ENCODE peak calls at places on chromosomes 2 and 18, in five cellular contexts. C is cardiac fibroblast, G is AG09309, S is DMS153, K is HFFc6. Y is an unnamed sample.

GRCh38 chr2:102391530-102391929 is 31.4 kb upstream of the IL18RAP start:
- DNase-seq in K (no peak), C (no peak), G (no peak), S (no peak), Y (no peak)

GRCh38 chr2:231522418-231523180 is 7.6 kb downstream of the NMUR1 start:
- DNase-seq in G (peak; percentile 39), C (peak; percentile 43), S (no peak), K (no peak), Y (no peak)

GRCh38 chr2:55141572-55142413 is 90.3 kb downstream of the CLHC1 start:
- DNase-seq in S (no peak), G (no peak), K (no peak), C (no peak), Y (no peak)

GRCh38 chr2:48131503-48132293 is 225.4 kb upstream of the FBXO11 start:
- DNase-seq in S (no peak), C (peak; percentile 66), G (no peak), K (peak; percentile 40), Y (no peak)

GRCh38 chr18:48949606-48950535 is 894 bp downstream of the SMAD7 start:
- DNase-seq in C (peak; percentile 44), S (no peak), K (no peak), G (no peak), Y (no peak)

GRCh38 chr2:119520696-119521436 is 3.4 kb downstream of the SCTR start:
- DNase-seq in K (no peak), C (no peak), G (no peak), S (no peak), Y (no peak)

GRCh38 chr2:219441451-219442205 is 7.0 kb downstream of the SPEG start:
- DNase-seq in K (peak; percentile 74), G (no peak), S (no peak), C (peak; percentile 41), Y (peak; percentile 55)

GRCh38 chr2:161123531-161124030 is 36.6 kb upstream of the TANK start:
- DNase-seq in S (peak; percentile 45), C (no peak), G (no peak), K (no peak), Y (no peak)

GRCh38 chr18:47777626-47778025 is 152.8 kb downstream of the SMAD2 start:
- DNase-seq in C (no peak), S (no peak), K (no peak), G (no peak), Y (no peak)

GRCh38 chr18:23716966-23717365 is 27.7 kb downstream of the LAMA3 start:
- DNase-seq in C (no peak), K (no peak), S (no peak), G (no peak), Y (no peak)

GRCh38 chr2:238106698-238107524 is 6.8 kb downstream of the ESPNL start:
- DNase-seq in S (peak; percentile 18), G (no peak), K (no peak), C (no peak), Y (peak; percentile 39)

GRCh38 chr2:43609304-43609883 is 13.6 kb upstream of the THADA start:
- DNase-seq in C (peak; percentile 72), G (no peak), K (peak; percentile 30), S (peak; percentile 10), Y (no peak)

GRCh38 chr2:12948231-12948962 is 231.7 kb downstream of the TRIB2 start:
- DNase-seq in C (peak; percentile 61), S (peak; percentile 63), K (peak; percentile 52), G (no peak), Y (no peak)

GRCh38 chr2:60739156-60739555 is 16.9 kb upstream of the PAPOLG start:
- DNase-seq in K (no peak), S (no peak), G (no peak), C (no peak), Y (no peak)

GRCh38 chr18:55627007-55627406 is 39.0 kb upstream of the TCF4 start:
- DNase-seq in K (no peak), C (no peak), G (no peak), S (no peak), Y (no peak)

GRCh38 chr2:179031731-179032408 is 18.1 kb downstream of the CCDC141 start:
- DNase-seq in G (peak; percentile 73), C (peak; percentile 6), S (no peak), K (peak; percentile 73), Y (no peak)

GRCh38 chr2:74532222-74532621 is 2.5 kb downstream of the HTRA2 start:
- DNase-seq in C (peak; percentile 66), G (no peak), S (no peak), K (peak; percentile 55), Y (no peak)

GRCh38 chr2:233331536-233331935 is 22.8 kb upstream of the DGKD start:
- DNase-seq in G (no peak), S (no peak), K (no peak), C (no peak), Y (peak; percentile 35)

GRCh38 chr18:36424741-36425142 is 127.2 kb downstream of the FHOD3 start:
- DNase-seq in S (no peak), C (peak; percentile 37), G (no peak), K (no peak), Y (no peak)

GRCh38 chr2:136281281-136282117 is 163.6 kb upstream of the CXCR4 start:
- DNase-seq in K (no peak), G (no peak), S (no peak), C (no peak), Y (no peak)

GRCh38 chr18:49778826-49779465 is 34.4 kb downstream of the ACAA2 start:
- DNase-seq in C (peak; percentile 55), K (no peak), G (no peak), S (no peak), Y (no peak)

GRCh38 chr18:48059363-48060109 is 129.1 kb upstream of the SMAD2 start:
- DNase-seq in K (no peak), C (no peak), G (no peak), S (no peak), Y (no peak)

GRCh38 chr2:59167514-59167913 is 926.4 kb upstream of the FANCL start:
- DNase-seq in S (peak; percentile 87), G (no peak), K (no peak), C (no peak), Y (no peak)

GRCh38 chr18:76519156-76519549 is 24.1 kb upstream of the ZNF516 start:
- DNase-seq in K (no peak), C (no peak), S (peak; percentile 24), G (no peak), Y (no peak)

GRCh38 chr2:72827999-72828646 is 2.3 kb upstream of the EXOC6B start:
- DNase-seq in S (no peak), K (peak; percentile 65), G (no peak), C (peak; percentile 22), Y (no peak)

GRCh38 chr2:240968731-240969624 is 29.4 kb upstream of the SNED1 start:
- DNase-seq in C (no peak), G (no peak), S (no peak), K (no peak), Y (peak; percentile 27)

GRCh38 chr2:194725169-194725568 is 931.9 kb upstream of the SLC39A10 start:
- DNase-seq in K (no peak), C (no peak), G (no peak), S (no peak), Y (no peak)

GRCh38 chr2:10079192-10079930 is 850 bp downstream of the CYS1 start:
- DNase-seq in S (no peak), G (peak; percentile 55), K (peak; percentile 55), C (peak; percentile 72), Y (peak; percentile 50)

GRCh38 chr18:74290831-74291770 is 662 bp downstream of the CYB5A start:
- DNase-seq in G (no peak), C (no peak), K (no peak), S (peak; percentile 57), Y (no peak)

GRCh38 chr2:63488118-63488713 is 100.1 kb downstream of the WDPCP start:
- DNase-seq in S (no peak), C (peak; percentile 69), K (peak; percentile 30), G (no peak), Y (no peak)

GRCh38 chr2:189260361-189260761 is 80.8 kb upstream of the COL5A2 start:
- DNase-seq in G (no peak), S (no peak), C (no peak), K (no peak), Y (no peak)

GRCh38 chr2:9179572-9180201 is 26.9 kb upstream of the ASAP2 start:
- DNase-seq in S (peak; percentile 49), K (peak; percentile 80), G (peak; percentile 81), C (peak; percentile 99), Y (no peak)

GRCh38 chr2:237859533-237860272 is at the start of gene RAMP1:
- DNase-seq in G (no peak), S (no peak), K (no peak), C (peak; percentile 14), Y (peak; percentile 53)